ENCODE peak calls at places on chromosomes 6 and 20, in four cellular contexts. O is IMR-90, X is lower lobe of right lung, R is astrocyte. T is an unnamed sample.

GRCh38 chr6:160534050-160534696 is 129.9 kb downstream of the LPA start:
- DNase-seq in O (peak), X (peak), R (peak), T (no peak)

GRCh38 chr6:81465859-81466258 is 286.6 kb downstream of the TENT5A start:
- DNase-seq in O (peak), X (no peak), R (no peak), T (no peak)

GRCh38 chr20:62136283-62137091 is 6.7 kb downstream of the PSMA7 start:
- DNase-seq in O (peak), X (peak), R (peak), T (no peak)

GRCh38 chr6:15107644-15108382 is 138.1 kb upstream of the JARID2 start:
- DNase-seq in O (no peak), X (no peak), R (no peak), T (no peak)

GRCh38 chr6:88629838-88630462 is 333.5 kb downstream of the RNGTT start:
- DNase-seq in O (no peak), X (no peak), R (no peak), T (no peak)

GRCh38 chr6:36862164-36862847 is 12.3 kb downstream of the PPIL1 start:
- DNase-seq in O (no peak), X (no peak), R (no peak), T (no peak)

GRCh38 chr6:4280721-4281120 is 145.3 kb upstream of the ECI2 start:
- DNase-seq in O (peak), X (no peak), R (peak), T (no peak)

GRCh38 chr6:13302291-13302690 is 26.0 kb downstream of the TBC1D7 start:
- DNase-seq in O (no peak), X (no peak), R (no peak), T (no peak)

GRCh38 chr20:54345301-54345724 is 130.1 kb upstream of the DOK5 start:
- DNase-seq in O (peak), X (no peak), R (peak), T (no peak)

GRCh38 chr6:42197574-42198362 is 3.0 kb upstream of the GUCA1B start:
- DNase-seq in O (peak), X (no peak), R (peak), T (no peak)

GRCh38 chr6:70717038-70717801 is 49.5 kb downstream of the SMAP1 start:
- DNase-seq in O (no peak), X (no peak), R (no peak), T (no peak)

GRCh38 chr6:134622382-134623173 is 304.7 kb upstream of the SGK1 start:
- DNase-seq in O (peak), X (no peak), R (peak), T (no peak)

GRCh38 chr6:3318226-3318625 is 59.5 kb downstream of the PSMG4 start:
- DNase-seq in O (no peak), X (no peak), R (no peak), T (no peak)

GRCh38 chr6:26335631-26336323 is 29.2 kb upstream of the BTN3A2 start:
- DNase-seq in O (no peak), X (no peak), R (no peak), T (no peak)

GRCh38 chr20:16575390-16576140 is 2.3 kb upstream of the KIF16B start:
- DNase-seq in O (no peak), X (peak), R (no peak), T (no peak)

GRCh38 chr6:89707766-89708165 is 69.2 kb upstream of the LYRM2 start:
- DNase-seq in O (no peak), X (no peak), R (no peak), T (no peak)

GRCh38 chr20:10861619-10862018 is 187.8 kb upstream of the JAG1 start:
- DNase-seq in O (no peak), X (no peak), R (peak), T (no peak)

GRCh38 chr20:32585519-32586127 is 490 bp upstream of the NOL4L start:
- DNase-seq in O (no peak), X (no peak), R (no peak), T (no peak)

DNA sequence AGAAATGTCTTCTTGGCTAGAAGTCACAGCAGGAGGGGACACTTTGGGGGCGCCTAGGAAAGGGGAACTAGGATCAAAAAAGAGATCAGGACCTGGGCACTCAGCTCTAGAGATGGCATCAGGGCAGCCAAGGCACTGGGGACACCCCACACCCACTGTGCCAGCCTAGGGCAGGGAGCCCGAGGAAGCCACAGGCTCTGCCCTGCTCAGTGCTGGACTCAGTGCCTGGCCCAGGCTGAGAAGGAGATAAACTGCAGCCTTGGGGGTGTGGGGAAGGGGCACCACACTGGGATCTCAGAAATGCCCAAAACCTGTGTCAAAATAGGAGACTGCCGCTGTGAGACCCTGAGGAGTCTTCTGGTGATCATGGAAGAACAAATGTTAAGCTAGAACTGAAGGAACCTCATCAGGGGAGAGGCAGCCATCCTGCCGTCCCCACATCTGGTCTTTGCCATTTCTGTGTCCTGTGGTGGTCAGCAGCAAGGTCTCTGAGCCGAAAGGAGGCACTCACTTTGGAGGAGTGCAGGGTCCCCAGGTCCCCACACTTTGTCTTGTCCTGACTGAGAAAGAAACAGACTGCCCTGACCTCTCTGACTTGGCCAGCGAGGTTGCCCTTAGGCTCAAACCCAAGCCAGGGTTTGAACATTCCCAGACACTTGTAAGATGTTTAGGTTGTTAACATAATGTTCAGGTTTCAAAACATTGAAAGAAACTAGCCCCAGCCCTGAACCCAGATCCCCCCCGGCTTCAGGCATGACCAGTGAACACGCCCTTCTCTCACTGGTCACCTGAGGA is 2.3 kb downstream of the ARFRP1 start:
- DNase-seq in O (no peak), X (no peak), R (no peak), T (no peak)
- H3K4me3 ChIP-seq in O (no peak), X (no peak), R (no peak), T (no peak)

GRCh38 chr20:37670426-37670825 is 23.4 kb upstream of the CTNNBL1 start:
- DNase-seq in O (no peak), X (no peak), R (no peak), T (no peak)

GRCh38 chr20:37672143-37672542 is 21.7 kb upstream of the CTNNBL1 start:
- DNase-seq in O (no peak), X (no peak), R (no peak), T (no peak)

GRCh38 chr20:37669062-37669772 is 24.6 kb upstream of the CTNNBL1 start:
- DNase-seq in O (no peak), X (no peak), R (no peak), T (no peak)

GRCh38 chr20:37668166-37668565 is 25.7 kb upstream of the CTNNBL1 start:
- DNase-seq in O (no peak), X (no peak), R (no peak), T (no peak)

DNA sequence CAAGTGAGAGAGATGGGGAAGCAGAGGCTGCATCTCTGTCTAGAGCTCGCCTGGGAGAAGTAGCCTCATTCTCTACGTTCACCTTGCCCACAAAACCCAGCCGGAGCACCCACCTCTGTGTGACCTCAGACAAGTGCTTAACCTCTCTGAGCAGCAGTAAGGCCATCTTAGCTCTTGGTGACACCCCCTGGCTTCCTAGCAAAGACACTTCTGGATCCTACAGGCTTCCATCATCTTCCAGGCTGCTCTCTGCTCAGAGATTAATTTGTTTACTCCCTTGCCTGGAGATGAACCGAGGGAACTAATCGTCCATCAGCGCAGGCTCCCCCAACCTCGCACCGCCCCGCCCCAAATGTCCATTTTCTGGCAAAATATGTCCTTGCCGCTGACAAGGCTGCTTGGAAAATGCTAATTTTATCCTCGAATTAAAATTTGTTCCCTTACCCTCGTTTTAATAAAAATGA is 24.0 kb upstream of the CTNNBL1 start:
- DNase-seq in O (no peak), X (no peak), R (no peak), T (no peak)
- H3K4me3 ChIP-seq in O (no peak), X (peak), R (no peak), T (no peak)

DNA sequence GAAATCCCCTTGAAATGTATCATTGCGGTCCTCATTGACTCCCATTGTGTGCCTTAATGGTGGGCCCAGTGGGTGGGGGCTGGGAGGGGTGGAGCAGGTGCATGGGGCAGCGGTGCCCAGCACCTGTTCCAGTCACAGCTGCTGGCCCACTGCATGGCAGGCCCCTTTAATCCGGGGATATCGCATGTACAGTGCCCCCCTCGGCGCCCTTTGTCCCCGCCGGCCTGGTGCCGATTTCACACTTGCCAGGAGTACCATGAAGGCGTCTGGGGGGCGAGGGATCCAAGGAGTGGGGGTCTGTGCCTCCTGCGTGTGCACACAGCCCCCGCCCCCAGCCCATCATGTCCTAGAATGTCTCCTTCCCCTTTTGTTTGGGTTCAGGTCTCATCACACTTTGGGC is 2.8 kb downstream of the SNAI1 start:
- DNase-seq in O (no peak), X (no peak), R (no peak), T (no peak)
- H3K4me3 ChIP-seq in O (peak), X (peak), R (peak), T (peak)

GRCh38 chr6:31356216-31356945 is 598 bp downstream of the HLA-B start:
- DNase-seq in O (peak), X (peak), R (no peak), T (peak)

GRCh38 chr6:31355540-31355988 is 1.4 kb downstream of the HLA-B start:
- DNase-seq in O (no peak), X (no peak), R (no peak), T (no peak)

GRCh38 chr6:31354248-31354647 is 2.7 kb downstream of the HLA-B start:
- DNase-seq in O (no peak), X (no peak), R (no peak), T (no peak)

GRCh38 chr6:31353508-31353907 is 3.5 kb downstream of the HLA-B start:
- DNase-seq in O (no peak), X (no peak), R (no peak), T (no peak)

DNA sequence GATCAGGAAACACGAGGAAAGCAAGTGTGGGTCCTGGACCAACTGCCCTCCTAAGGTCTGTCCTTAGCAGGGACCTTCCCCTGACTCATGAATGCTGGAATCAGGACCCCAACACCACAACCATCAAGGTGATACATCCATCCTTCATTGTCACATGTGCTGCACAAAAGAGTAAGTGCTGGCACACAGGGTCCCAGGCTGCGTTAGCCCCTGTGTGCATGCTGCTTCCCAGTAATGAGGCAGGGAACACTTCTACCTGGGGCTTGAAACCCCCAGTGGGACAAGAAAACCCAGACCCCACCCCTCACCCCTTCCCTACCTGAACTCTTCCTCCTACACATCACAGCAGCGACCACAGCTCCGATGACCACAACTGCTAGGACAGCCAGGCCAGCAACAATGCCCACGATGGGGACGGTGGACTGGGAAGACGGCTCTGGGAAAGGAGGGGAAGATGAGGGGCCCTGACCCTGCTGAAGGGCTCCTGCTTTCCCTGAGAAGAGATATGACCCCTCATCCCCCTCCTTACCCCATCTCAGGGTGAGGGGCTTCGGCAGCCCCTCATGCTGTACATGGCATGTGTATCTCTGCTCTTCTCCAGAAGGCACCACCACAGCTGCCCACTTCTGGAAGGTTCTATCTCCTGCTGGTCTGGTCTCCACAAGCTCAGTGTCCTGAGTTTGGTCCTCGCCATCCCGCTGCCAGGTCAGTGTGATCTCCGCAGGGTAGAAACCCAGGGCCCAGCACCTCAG is 2.0 kb downstream of the HLA-B start:
- DNase-seq in O (no peak), X (no peak), R (no peak), T (no peak)
- H3K4me3 ChIP-seq in O (no peak), X (peak), R (peak), T (no peak)

GRCh38 chr20:2798814-2799213 is 1.6 kb downstream of the CPXM1 start:
- DNase-seq in O (peak), X (no peak), R (no peak), T (no peak)

GRCh38 chr20:2799271-2799670 is 1.2 kb downstream of the CPXM1 start:
- DNase-seq in O (no peak), X (no peak), R (no peak), T (peak)

GRCh38 chr20:2800590-2801458 is at the start of gene CPXM1:
- DNase-seq in O (no peak), X (no peak), R (no peak), T (no peak)

GRCh38 chr20:2799688-2800589 is 488 bp downstream of the CPXM1 start:
- DNase-seq in O (peak), X (no peak), R (no peak), T (no peak)

GRCh38 chr20:2801459-2801728 is 967 bp upstream of the CPXM1 start:
- DNase-seq in O (no peak), X (no peak), R (no peak), T (no peak)
- H3K4me3 ChIP-seq in O (no peak), X (no peak), R (no peak), T (no peak)

GRCh38 chr20:17835240-17835940 is 133.2 kb downstream of the SNX5 start:
- DNase-seq in O (peak), X (no peak), R (peak), T (peak)

GRCh38 chr20:17833036-17833674 is 133.4 kb downstream of the BANF2 start:
- DNase-seq in O (peak), X (no peak), R (peak), T (no peak)

GRCh38 chr20:17834804-17835203 is 133.8 kb downstream of the SNX5 start:
- DNase-seq in O (no peak), X (no peak), R (no peak), T (no peak)

GRCh38 chr20:17837179-17837578 is 131.4 kb downstream of the SNX5 start:
- DNase-seq in O (no peak), X (no peak), R (no peak), T (no peak)

DNA sequence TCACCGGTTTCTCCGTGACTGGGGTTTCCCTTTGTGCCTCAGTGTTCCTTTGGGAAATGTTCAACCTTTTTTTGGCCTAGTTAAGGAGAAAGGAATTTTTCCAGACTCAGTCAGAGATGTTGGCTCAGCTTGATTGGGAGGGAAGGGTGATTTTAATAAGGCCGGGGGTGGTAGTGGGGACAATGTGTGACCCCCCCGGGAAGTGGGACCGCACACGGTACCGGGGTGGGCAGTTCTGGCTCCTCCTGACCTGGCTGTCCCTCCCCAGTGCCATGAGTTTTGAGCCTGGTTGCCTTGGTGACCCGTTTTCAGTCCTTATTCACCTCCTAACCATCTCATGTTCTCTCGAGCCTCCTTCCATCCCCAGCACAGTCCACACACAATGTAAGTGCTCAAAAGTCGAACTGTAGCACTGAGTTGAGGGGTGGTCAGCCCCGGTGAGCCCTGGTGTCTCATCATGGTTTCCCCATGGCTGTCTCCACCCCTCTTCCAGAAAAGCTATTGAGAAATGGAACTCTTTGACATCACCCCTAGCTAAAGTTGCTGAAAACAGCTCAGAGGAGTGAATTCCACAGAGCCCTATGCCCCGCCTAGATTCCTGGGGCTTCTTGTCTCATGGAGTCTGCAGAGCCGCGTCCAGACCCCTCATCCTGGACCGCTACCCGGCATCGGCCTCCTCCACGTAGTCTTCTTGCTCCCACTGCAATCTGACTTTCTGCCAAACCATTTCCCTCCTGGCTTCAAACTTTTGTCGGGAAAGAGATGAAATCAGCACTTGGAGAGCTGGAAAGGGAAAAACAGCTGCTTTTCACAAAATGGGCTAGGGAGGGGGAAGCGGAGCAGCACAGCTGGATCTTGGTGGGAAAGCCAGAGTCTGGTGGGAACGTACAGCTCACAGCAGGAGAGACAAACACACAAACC is 132.4 kb downstream of the SNX5 start:
- DNase-seq in O (peak), X (no peak), R (peak), T (no peak)
- H3K4me3 ChIP-seq in O (no peak), X (no peak), R (no peak), T (no peak)

GRCh38 chr6:142300758-142301251 is 1.0 kb upstream of the ADGRG6 start:
- DNase-seq in O (peak), X (peak), R (peak), T (peak)
- H3K4me3 ChIP-seq in O (peak), X (peak), R (peak), T (peak)

GRCh38 chr6:57182017-57182432 is 9.9 kb downstream of the BAG2 start:
- DNase-seq in O (peak), X (no peak), R (no peak), T (no peak)

GRCh38 chr6:57173886-57174510 is 1.9 kb downstream of the BAG2 start:
- DNase-seq in O (peak), X (no peak), R (peak), T (no peak)

GRCh38 chr6:57174511-57174907 is 2.4 kb downstream of the BAG2 start:
- DNase-seq in O (no peak), X (no peak), R (no peak), T (no peak)

GRCh38 chr6:57180596-57180995 is 8.5 kb downstream of the BAG2 start:
- DNase-seq in O (no peak), X (no peak), R (no peak), T (no peak)

GRCh38 chr6:57177545-57178225 is 5.6 kb downstream of the BAG2 start:
- DNase-seq in O (peak), X (no peak), R (no peak), T (no peak)
- H3K4me3 ChIP-seq in O (no peak), X (no peak), R (no peak), T (no peak)

DNA sequence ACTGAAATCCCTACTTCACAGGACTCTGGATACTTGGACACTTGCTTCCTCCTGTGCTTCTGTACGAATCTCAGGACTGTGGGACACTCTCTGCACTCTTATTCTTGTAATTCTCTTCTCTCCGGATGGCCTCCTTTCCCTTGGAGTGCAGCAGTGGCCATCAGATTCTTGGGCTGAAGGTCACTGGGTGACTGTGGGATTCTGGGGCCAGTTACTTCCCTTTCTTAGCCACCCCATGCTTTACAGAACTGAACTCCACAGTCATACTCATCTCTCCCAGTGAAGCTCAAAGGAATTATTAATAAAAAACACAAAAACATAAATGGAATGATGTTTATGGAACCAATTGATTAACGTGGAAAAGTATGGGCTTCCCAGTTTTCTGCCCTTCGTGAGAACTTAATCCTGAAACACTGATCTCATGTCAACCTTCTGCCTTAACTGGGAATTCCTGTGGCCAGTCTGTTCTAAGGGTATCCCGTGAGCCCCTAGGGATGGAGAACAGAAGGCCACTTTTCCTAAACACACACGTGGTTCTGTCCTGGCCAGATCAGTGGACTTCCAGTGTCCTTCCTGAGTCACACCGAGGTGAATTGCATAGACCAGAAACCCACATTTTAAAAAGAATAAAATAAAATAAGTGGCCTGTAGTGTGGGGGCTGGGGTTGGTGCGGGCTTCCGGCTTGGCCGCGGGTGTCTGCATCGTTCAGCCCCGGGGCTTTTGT is 23.6 kb upstream of the HLA-E start:
- DNase-seq in O (no peak), X (no peak), R (no peak), T (no peak)
- H3K4me3 ChIP-seq in O (no peak), X (peak), R (peak), T (peak)